ENCODE peak calls at places on chromosomes 1 and 21, in five cellular contexts. I, W, P, A and T are unnamed samples.

GRCh38 chr21:44867999-44868700 is 5.3 kb downstream of the PTTG1IP start:
- DNase-seq in P (no peak), I (peak; percentile 40), A (no peak), W (peak; percentile 30), T (no peak)

GRCh38 chr1:54314691-54315455 is 91.3 kb downstream of the SSBP3 start:
- DNase-seq in W (no peak), A (no peak), P (no peak), I (no peak), T (no peak)

GRCh38 chr1:65814752-65815151 is 22.1 kb downstream of the PDE4B start:
- DNase-seq in I (no peak), A (no peak), W (no peak), P (no peak), T (no peak)

GRCh38 chr1:202005958-202006357 is 4.4 kb upstream of the ELF3 start:
- DNase-seq in P (no peak), W (no peak), I (no peak), A (no peak), T (no peak)

GRCh38 chr1:224273651-224274050 is 56.3 kb downstream of the NVL start:
- DNase-seq in A (no peak), P (peak; percentile 61), I (no peak), W (no peak), T (no peak)

GRCh38 chr21:42639646-42640152 is 13.7 kb upstream of the PDE9A start:
- DNase-seq in I (no peak), P (no peak), A (no peak), W (no peak), T (no peak)

GRCh38 chr1:9798236-9799130 is 25.3 kb downstream of the CLSTN1 start:
- DNase-seq in A (peak; percentile 24), P (peak; percentile 26), W (no peak), I (no peak), T (no peak)

GRCh38 chr21:42300045-42300583 is 15.1 kb downstream of the TFF3 start:
- DNase-seq in I (no peak), P (no peak), A (no peak), W (no peak), T (no peak)

GRCh38 chr21:33487996-33488395 is 3.5 kb downstream of the DNAJC28 start:
- DNase-seq in W (no peak), P (no peak), I (no peak), A (no peak), T (no peak)

GRCh38 chr21:42162831-42163510 is 56.0 kb upstream of the ABCG1 start:
- DNase-seq in I (no peak), W (no peak), A (peak; percentile 40), P (no peak), T (no peak)

GRCh38 chr1:20365421-20366075 is 74.9 kb downstream of the VWA5B1 start:
- DNase-seq in P (no peak), I (no peak), A (no peak), W (no peak), T (no peak)

GRCh38 chr1:55623339-55623738 is 408.2 kb upstream of the USP24 start:
- DNase-seq in P (peak; percentile 8), A (no peak), I (no peak), W (no peak), T (no peak)

GRCh38 chr1:64387382-64388066 is 82.4 kb upstream of the CACHD1 start:
- DNase-seq in A (no peak), W (no peak), P (no peak), I (no peak), T (no peak)

GRCh38 chr1:220925707-220926106 is 46.5 kb downstream of the HLX start:
- DNase-seq in W (no peak), A (no peak), I (no peak), P (no peak), T (no peak)

GRCh38 chr1:58718435-58718834 is 18.6 kb upstream of the MYSM1 start:
- DNase-seq in W (no peak), A (no peak), I (no peak), P (no peak), T (no peak)

GRCh38 chr1:58576727-58577675 is at the start of gene TACSTD2:
- DNase-seq in I (no peak), P (peak; percentile 84), A (peak; percentile 88), W (no peak), T (peak; percentile 16)

GRCh38 chr1:32142446-32143301 is 34.8 kb downstream of the KPNA6 start:
- DNase-seq in I (no peak), A (no peak), P (peak; percentile 85), W (no peak), T (no peak)

GRCh38 chr1:113109908-113110554 is 37.0 kb downstream of the LRIG2 start:
- DNase-seq in I (no peak), W (no peak), A (no peak), P (peak; percentile 35), T (no peak)

GRCh38 chr1:162580315-162580714 is 18.8 kb downstream of the UAP1 start:
- DNase-seq in P (no peak), W (no peak), I (no peak), A (no peak), T (no peak)

GRCh38 chr1:235502601-235503332 is 1.5 kb downstream of the B3GALNT2 start:
- DNase-seq in A (no peak), P (peak; percentile 48), W (peak; percentile 58), I (no peak), T (no peak)

GRCh38 chr1:3007298-3008147 is 13.7 kb upstream of the ACTRT2 start:
- DNase-seq in I (no peak), W (no peak), P (no peak), A (no peak), T (no peak)

GRCh38 chr1:4701276-4701675 is 46.9 kb downstream of the AJAP1 start:
- DNase-seq in W (no peak), A (no peak), I (no peak), P (no peak), T (no peak)

GRCh38 chr1:179228783-179229213 is 679 bp downstream of the ABL2 start:
- DNase-seq in A (peak; percentile 82), I (peak; percentile 29), P (peak; percentile 69), W (peak; percentile 24), T (peak; percentile 21)

GRCh38 chr1:70033266-70033873 is 172.0 kb downstream of the LRRC40 start:
- DNase-seq in P (no peak), I (no peak), A (no peak), W (no peak), T (no peak)

GRCh38 chr1:86846166-86846647 is 67.7 kb downstream of the SELENOF start:
- DNase-seq in P (no peak), I (no peak), W (no peak), A (no peak), T (no peak)

GRCh38 chr1:178938959-178939317 is 68.1 kb upstream of the ANGPTL1 start:
- DNase-seq in P (peak; percentile 51), I (no peak), A (no peak), W (no peak), T (no peak)

DNA sequence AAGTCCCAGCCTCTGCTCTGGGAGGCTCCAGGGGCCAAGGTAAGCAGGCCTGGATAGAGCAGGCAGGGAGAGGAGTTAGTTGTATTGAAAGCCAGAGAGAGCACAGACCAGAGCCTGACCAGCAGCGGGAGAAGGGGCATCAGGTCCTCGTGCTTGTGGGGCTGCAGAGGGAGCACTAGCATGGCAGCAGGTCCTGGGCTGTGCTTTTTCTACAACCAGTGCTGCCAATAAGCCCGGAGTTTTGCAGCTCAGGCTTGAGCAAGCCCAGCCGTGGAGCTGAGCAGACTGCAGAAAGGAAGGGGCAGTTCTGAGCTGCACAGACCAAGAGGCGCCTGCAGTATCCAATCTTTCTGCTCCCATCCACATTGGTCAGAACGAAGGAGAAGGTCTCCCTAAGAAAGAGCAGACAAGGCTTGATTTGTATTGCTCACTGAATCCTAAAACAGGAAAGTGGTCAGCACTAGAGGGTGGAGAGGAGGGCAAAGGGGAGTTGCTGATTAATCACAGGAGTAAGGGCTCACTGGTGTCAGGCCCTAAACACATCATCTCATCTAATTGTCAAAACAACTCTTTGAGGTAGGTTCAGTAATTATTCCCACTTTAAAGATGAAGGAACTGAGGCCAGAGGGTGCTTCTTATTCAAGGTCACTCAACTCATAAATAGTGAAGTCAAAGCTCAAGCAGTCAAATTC is 2.7 kb downstream of the DENND2D start:
- DNase-seq in I (peak; percentile 62), A (no peak), P (no peak), W (peak; percentile 92), T (no peak)
- TF ChIP-seq CTCF in I (no peak), A (no peak), P (peak; percentile 13), W (peak; percentile 86), T (no peak)

GRCh38 chr21:39451332-39452206 is at the start of gene SH3BGR:
- DNase-seq in W (no peak), P (no peak), I (no peak), A (no peak), T (no peak)

GRCh38 chr21:39441502-39442475 is 3.8 kb downstream of the LCA5L start:
- DNase-seq in P (peak; percentile 62), W (peak; percentile 62), I (peak; percentile 69), A (no peak), T (no peak)

GRCh38 chr21:39444406-39445145 is 1.0 kb downstream of the LCA5L start:
- DNase-seq in A (no peak), I (no peak), P (peak; percentile 66), W (no peak), T (no peak)

GRCh38 chr21:39447264-39447663 is 1.7 kb upstream of the LCA5L start:
- DNase-seq in P (no peak), W (no peak), I (no peak), A (no peak), T (no peak)

GRCh38 chr21:39445339-39446269 is at the start of gene LCA5L:
- DNase-seq in I (peak; percentile 92), P (peak; percentile 97), W (peak; percentile 96), A (peak; percentile 94), T (peak; percentile 95)
- TF ChIP-seq CTCF in I (no peak), P (peak; percentile 3), W (peak; percentile 9), A (no peak), T (no peak)

GRCh38 chr1:22143065-22143514 is at the start of gene WNT4:
- DNase-seq in I (no peak), W (peak; percentile 30), A (no peak), P (peak; percentile 75), T (peak; percentile 48)
- TF ChIP-seq CTCF in I (no peak), W (no peak), A (no peak), P (peak; percentile 17), T (no peak)

GRCh38 chr21:29024474-29025327 is at the start of gene USP16:
- DNase-seq in P (peak; percentile 96), A (peak; percentile 98), W (peak; percentile 99), I (peak; percentile 97), T (peak; percentile 94)

GRCh38 chr21:29022141-29022540 is 2.3 kb upstream of the USP16 start:
- DNase-seq in A (no peak), W (no peak), I (no peak), P (no peak), T (no peak)

GRCh38 chr21:29029524-29029923 is 5.1 kb downstream of the USP16 start:
- DNase-seq in I (no peak), W (no peak), A (no peak), P (no peak), T (no peak)

GRCh38 chr21:29030909-29031308 is 6.4 kb downstream of the USP16 start:
- DNase-seq in W (no peak), A (no peak), P (no peak), I (no peak), T (no peak)

DNA sequence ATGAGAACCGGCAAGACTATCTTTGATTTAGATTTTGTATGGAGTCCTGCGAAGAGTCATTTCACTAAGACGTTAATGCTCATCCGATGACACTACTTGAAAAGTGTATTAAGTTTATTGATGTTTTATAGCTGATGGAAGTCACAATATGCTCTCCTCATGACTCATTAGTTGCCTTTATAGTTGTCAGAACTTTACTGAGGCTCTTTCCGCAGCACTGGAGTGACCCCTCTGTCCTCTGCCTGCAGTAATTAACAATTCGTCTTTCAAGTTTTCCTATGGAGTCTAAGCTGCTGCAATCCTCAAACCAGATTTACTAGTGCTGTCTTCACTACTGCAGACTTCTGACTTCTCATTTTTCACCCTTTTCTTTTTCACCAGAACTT is 853 bp downstream of the USP16 start:
- DNase-seq in W (no peak), P (peak; percentile 52), A (no peak), I (no peak), T (no peak)
- TF ChIP-seq CTCF in W (no peak), P (peak; percentile 16), A (no peak), I (no peak), T (no peak)